ENCODE peak calls at places on chromosomes 11 and 22, in seven cellular contexts. B is testis; C is H9; D is stimulated activated CD4-positive, alpha-beta T cell treated with anti-CD3 and anti-CD28 coated beads, Interleukin-1b, Interleukin-23, amount 100 ng/mL, for 4 hours; U is CD8-positive, alpha-beta memory T cell; H is anterior cingulate cortex; W is SJSA1. O is an unnamed sample.

GRCh38 chr11:70826541-70826943 is 425.8 kb downstream of the SHANK2 start:
- DNase-seq in W (no peak), B (peak; percentile 54), D (no peak), H (peak; percentile 63), C (peak; percentile 57), U (no peak), O (no peak)

GRCh38 chr22:29342577-29343312 is 27.2 kb upstream of the RASL10A start:
- DNase-seq in B (no peak), H (no peak), U (no peak), D (no peak), C (no peak), W (peak; percentile 39), O (no peak)

GRCh38 chr11:46673713-46674462 is 26.5 kb downstream of the ARHGAP1 start:
- DNase-seq in H (no peak), U (peak; percentile 18), W (no peak), D (no peak), C (no peak), B (no peak), O (no peak)

GRCh38 chr22:26002456-26002855 is 166.8 kb upstream of the SEZ6L start:
- DNase-seq in D (no peak), U (no peak), B (no peak), C (no peak), W (no peak), H (no peak), O (no peak)

GRCh38 chr11:131661137-131661536 is 290.7 kb downstream of the NTM start:
- DNase-seq in C (no peak), W (no peak), B (no peak), U (no peak), H (no peak), D (no peak), O (no peak)

GRCh38 chr22:47370448-47371262 is 608.2 kb downstream of the TBC1D22A start:
- DNase-seq in D (no peak), H (no peak), C (no peak), W (peak; percentile 37), B (peak; percentile 11), U (no peak), O (no peak)

GRCh38 chr11:2824851-2825250 is 60.7 kb downstream of the CDKN1C start:
- DNase-seq in H (no peak), D (no peak), U (no peak), C (no peak), W (no peak), B (peak; percentile 59), O (no peak)

GRCh38 chr22:25404556-25404922 is 159.9 kb upstream of the GRK3 start:
- DNase-seq in B (no peak), D (no peak), C (no peak), H (no peak), U (no peak), W (peak; percentile 50), O (no peak)

GRCh38 chr22:46074771-46075551 is 75.4 kb upstream of the PPARA start:
- DNase-seq in U (peak; percentile 22), D (no peak), B (peak; percentile 23), W (no peak), H (no peak), C (no peak), O (peak; percentile 33)

GRCh38 chr22:30841264-30841663 is 127.3 kb downstream of the MORC2 start:
- DNase-seq in U (no peak), W (no peak), C (no peak), D (no peak), B (no peak), H (no peak), O (no peak)

GRCh38 chr22:17968126-17968525 is 56.2 kb downstream of the MICAL3 start:
- DNase-seq in B (no peak), H (no peak), C (no peak), W (no peak), D (no peak), U (no peak), O (no peak)

GRCh38 chr11:12889243-12889642 is 119.9 kb upstream of the RASSF10 start:
- DNase-seq in C (no peak), H (no peak), B (peak; percentile 38), U (no peak), W (no peak), D (no peak), O (no peak)

GRCh38 chr11:9838961-9839360 is 175.1 kb downstream of the SWAP70 start:
- DNase-seq in D (no peak), W (no peak), B (no peak), H (no peak), U (no peak), C (no peak), O (no peak)

GRCh38 chr11:128888034-128888985 is 2.8 kb upstream of the KCNJ5 start:
- DNase-seq in D (no peak), C (no peak), W (no peak), U (no peak), B (no peak), H (no peak), O (no peak)

GRCh38 chr11:63882555-63883242 is 34.3 kb downstream of the RCOR2 start:
- DNase-seq in B (peak; percentile 26), D (no peak), W (no peak), U (no peak), C (peak; percentile 82), H (no peak), O (no peak)

GRCh38 chr11:45272701-45273100 is 13.4 kb downstream of the SYT13 start:
- DNase-seq in B (no peak), W (no peak), U (no peak), H (no peak), D (no peak), C (no peak), O (no peak)

GRCh38 chr22:43151251-43152000 is at the start of gene TSPO:
- DNase-seq in W (peak; percentile 62), B (peak; percentile 77), H (peak; percentile 49), D (peak; percentile 48), U (peak; percentile 73), C (peak; percentile 60), O (no peak)

GRCh38 chr22:42065408-42066132 is 5.0 kb downstream of the NAGA start:
- DNase-seq in U (no peak), B (no peak), W (peak; percentile 31), H (no peak), D (no peak), C (peak; percentile 71), O (no peak)

GRCh38 chr11:116844722-116845121 is 7.3 kb upstream of the APOA1 start:
- DNase-seq in D (no peak), B (no peak), C (no peak), W (no peak), H (no peak), U (no peak), O (no peak)

GRCh38 chr11:16587670-16588069 is 150.8 kb upstream of the C11orf58 start:
- DNase-seq in D (no peak), C (no peak), W (no peak), U (no peak), B (no peak), H (no peak), O (no peak)

GRCh38 chr22:23276656-23277582 is 96.6 kb downstream of the BCR start:
- DNase-seq in C (no peak), H (no peak), B (no peak), D (no peak), W (no peak), U (no peak), O (no peak)

GRCh38 chr22:42814215-42814614 is 42.9 kb downstream of the ARFGAP3 start:
- DNase-seq in D (no peak), H (no peak), C (no peak), B (no peak), W (no peak), U (no peak), O (no peak)

GRCh38 chr11:69107413-69107812 is 48.3 kb upstream of the SMIM38 start:
- DNase-seq in H (no peak), U (no peak), D (no peak), W (no peak), B (no peak), C (no peak), O (no peak)

GRCh38 chr11:126397016-126397415 is 41.5 kb downstream of the ST3GAL4 start:
- DNase-seq in C (no peak), U (no peak), H (no peak), B (no peak), W (no peak), D (no peak), O (no peak)

GRCh38 chr22:39388261-39389011 is 11.1 kb upstream of the TAB1 start:
- DNase-seq in B (peak; percentile 91), U (peak; percentile 90), W (peak; percentile 88), D (peak; percentile 63), H (peak; percentile 48), C (peak; percentile 98), O (no peak)

GRCh38 chr22:20786536-20786979 is 12.6 kb downstream of the SERPIND1 start:
- DNase-seq in C (no peak), D (no peak), U (no peak), H (no peak), W (no peak), B (no peak), O (no peak)

GRCh38 chr11:74090701-74091100 is 80.1 kb downstream of the C2CD3 start:
- DNase-seq in H (no peak), D (no peak), B (no peak), U (no peak), W (no peak), C (no peak), O (no peak)

GRCh38 chr11:118439656-118440055 is 3.4 kb downstream of the KMT2A start:
- DNase-seq in U (no peak), W (no peak), C (no peak), H (no peak), B (no peak), D (no peak), O (no peak)

GRCh38 chr11:14974021-14974698 is 2.0 kb upstream of the CALCA start:
- DNase-seq in H (no peak), W (no peak), B (no peak), U (no peak), D (no peak), C (peak; percentile 51), O (no peak)

GRCh38 chr11:106961048-106961447 is 57.2 kb downstream of the GUCY1A2 start:
- DNase-seq in B (no peak), U (no peak), C (no peak), W (peak; percentile 32), H (no peak), D (no peak), O (no peak)

O was measured in HS-27A.